ENCODE peak calls at places on chromosomes 12 and 14, in nine cellular contexts. One of them, this sample, is unnamed. For H3K27me3, the result is how much of the 10 kb centered on the place peaks cover.

GRCh38 chr14:73239463-73240241 is 2.3 kb downstream of the PAPLN start:
- DNase-seq in left ventricle myocardium inferior: peak
- DNase-seq in PC-9: no peak
- DNase-seq in MM.1S: no peak
- DNase-seq in heart left ventricle: no peak
- DNase-seq in bronchial epithelial cell: no peak
- DNase-seq in suprapubic skin: peak
- DNase-seq in psoas muscle: peak
- DNase-seq in RWPE2: peak
- DNase-seq in this sample: no peak

GRCh38 chr14:100586520-100587247 is 533 bp downstream of the BEGAIN start:
- DNase-seq in RWPE2: peak
- DNase-seq in MM.1S: no peak
- DNase-seq in left ventricle myocardium inferior: peak
- DNase-seq in heart left ventricle: no peak
- DNase-seq in PC-9: no peak
- DNase-seq in bronchial epithelial cell: peak
- DNase-seq in psoas muscle: peak
- DNase-seq in suprapubic skin: no peak
- DNase-seq in this sample: no peak

GRCh38 chr14:77032854-77033621 is 4.5 kb upstream of the IRF2BPL start:
- DNase-seq in suprapubic skin: peak
- DNase-seq in RWPE2: peak
- DNase-seq in heart left ventricle: peak
- DNase-seq in left ventricle myocardium inferior: peak
- DNase-seq in PC-9: peak
- DNase-seq in MM.1S: peak
- DNase-seq in bronchial epithelial cell: peak
- DNase-seq in psoas muscle: peak
- DNase-seq in this sample: peak

GRCh38 chr12:118035194-118036041 is 18.9 kb downstream of the RFC5 start:
- DNase-seq in left ventricle myocardium inferior: no peak
- DNase-seq in suprapubic skin: no peak
- DNase-seq in heart left ventricle: no peak
- DNase-seq in bronchial epithelial cell: no peak
- DNase-seq in MM.1S: peak
- DNase-seq in psoas muscle: no peak
- DNase-seq in RWPE2: no peak
- DNase-seq in PC-9: no peak
- DNase-seq in this sample: no peak

GRCh38 chr12:94875525-94875924 is 128.0 kb downstream of the NDUFA12 start:
- DNase-seq in PC-9: peak
- DNase-seq in RWPE2: no peak
- DNase-seq in suprapubic skin: no peak
- DNase-seq in heart left ventricle: no peak
- DNase-seq in psoas muscle: no peak
- DNase-seq in left ventricle myocardium inferior: no peak
- DNase-seq in bronchial epithelial cell: peak
- DNase-seq in MM.1S: peak
- DNase-seq in this sample: peak

GRCh38 chr14:54756656-54757392 is 145.8 kb downstream of the GCH1 start:
- DNase-seq in left ventricle myocardium inferior: no peak
- DNase-seq in bronchial epithelial cell: no peak
- DNase-seq in PC-9: no peak
- DNase-seq in RWPE2: no peak
- DNase-seq in suprapubic skin: peak
- DNase-seq in heart left ventricle: no peak
- DNase-seq in psoas muscle: no peak
- DNase-seq in MM.1S: no peak
- DNase-seq in this sample: no peak

GRCh38 chr12:96814200-96814599 is 92.9 kb upstream of the NEDD1 start:
- DNase-seq in left ventricle myocardium inferior: no peak
- DNase-seq in RWPE2: no peak
- DNase-seq in heart left ventricle: no peak
- DNase-seq in PC-9: no peak
- DNase-seq in psoas muscle: no peak
- DNase-seq in MM.1S: no peak
- DNase-seq in bronchial epithelial cell: peak
- DNase-seq in suprapubic skin: no peak
- DNase-seq in this sample: no peak

GRCh38 chr12:103626498-103626897 is 39.4 kb downstream of the STAB2 start:
- DNase-seq in PC-9: no peak
- DNase-seq in psoas muscle: peak
- DNase-seq in RWPE2: peak
- DNase-seq in left ventricle myocardium inferior: peak
- DNase-seq in bronchial epithelial cell: peak
- DNase-seq in heart left ventricle: peak
- DNase-seq in MM.1S: no peak
- DNase-seq in suprapubic skin: no peak
- DNase-seq in this sample: peak

GRCh38 chr14:90803249-90803648 is 13.0 kb downstream of the TTC7B start:
- DNase-seq in suprapubic skin: no peak
- DNase-seq in MM.1S: no peak
- DNase-seq in psoas muscle: no peak
- DNase-seq in PC-9: no peak
- DNase-seq in bronchial epithelial cell: no peak
- DNase-seq in heart left ventricle: no peak
- DNase-seq in RWPE2: no peak
- DNase-seq in left ventricle myocardium inferior: no peak
- DNase-seq in this sample: no peak

GRCh38 chr12:54139030-54139429 is 49.8 kb downstream of the SMUG1 start:
- DNase-seq in suprapubic skin: no peak
- DNase-seq in heart left ventricle: no peak
- DNase-seq in PC-9: no peak
- DNase-seq in bronchial epithelial cell: no peak
- DNase-seq in psoas muscle: no peak
- DNase-seq in RWPE2: no peak
- DNase-seq in left ventricle myocardium inferior: no peak
- DNase-seq in MM.1S: no peak
- DNase-seq in this sample: no peak

GRCh38 chr14:61911534-61911933 is 149.3 kb downstream of the SNAPC1 start:
- DNase-seq in heart left ventricle: no peak
- DNase-seq in RWPE2: no peak
- DNase-seq in PC-9: no peak
- DNase-seq in suprapubic skin: no peak
- DNase-seq in MM.1S: no peak
- DNase-seq in bronchial epithelial cell: no peak
- DNase-seq in left ventricle myocardium inferior: no peak
- DNase-seq in psoas muscle: no peak
- DNase-seq in this sample: no peak

GRCh38 chr12:67827820-67828383 is 161.3 kb upstream of the IFNG-AS1 start:
- DNase-seq in heart left ventricle: peak
- DNase-seq in left ventricle myocardium inferior: no peak
- DNase-seq in suprapubic skin: no peak
- DNase-seq in MM.1S: no peak
- DNase-seq in bronchial epithelial cell: peak
- DNase-seq in RWPE2: peak
- DNase-seq in psoas muscle: peak
- DNase-seq in PC-9: peak
- DNase-seq in this sample: peak

GRCh38 chr12:118059645-118060275 is 1.2 kb downstream of the WSB2 start:
- DNase-seq in heart left ventricle: no peak
- DNase-seq in MM.1S: no peak
- DNase-seq in PC-9: no peak
- DNase-seq in left ventricle myocardium inferior: no peak
- DNase-seq in bronchial epithelial cell: peak
- DNase-seq in psoas muscle: no peak
- DNase-seq in RWPE2: no peak
- DNase-seq in suprapubic skin: no peak
- DNase-seq in this sample: no peak

GRCh38 chr14:36553650-36554260 is 28.7 kb downstream of the NKX2-8 start:
- DNase-seq in suprapubic skin: no peak
- DNase-seq in RWPE2: no peak
- DNase-seq in bronchial epithelial cell: peak
- DNase-seq in left ventricle myocardium inferior: no peak
- DNase-seq in MM.1S: peak
- DNase-seq in heart left ventricle: no peak
- DNase-seq in PC-9: peak
- DNase-seq in psoas muscle: no peak
- DNase-seq in this sample: no peak

GRCh38 chr12:1932264-1932777 is 13.9 kb upstream of the CACNA2D4 start:
- DNase-seq in suprapubic skin: peak
- DNase-seq in bronchial epithelial cell: no peak
- DNase-seq in RWPE2: no peak
- DNase-seq in MM.1S: no peak
- DNase-seq in heart left ventricle: peak
- DNase-seq in left ventricle myocardium inferior: peak
- DNase-seq in PC-9: no peak
- DNase-seq in psoas muscle: no peak
- DNase-seq in this sample: peak

GRCh38 chr14:69574266-69574953 is at the start of gene CCDC177:
- DNase-seq in bronchial epithelial cell: peak
- DNase-seq in PC-9: peak
- DNase-seq in heart left ventricle: no peak
- DNase-seq in psoas muscle: peak
- DNase-seq in RWPE2: peak
- DNase-seq in MM.1S: peak
- DNase-seq in left ventricle myocardium inferior: no peak
- DNase-seq in suprapubic skin: no peak
- DNase-seq in this sample: no peak

GRCh38 chr14:92897922-92898599 is 24.9 kb upstream of the CHGA start:
- DNase-seq in MM.1S: no peak
- DNase-seq in bronchial epithelial cell: no peak
- DNase-seq in PC-9: no peak
- DNase-seq in RWPE2: no peak
- DNase-seq in left ventricle myocardium inferior: no peak
- DNase-seq in heart left ventricle: no peak
- DNase-seq in psoas muscle: no peak
- DNase-seq in suprapubic skin: no peak
- DNase-seq in this sample: no peak

DNA sequence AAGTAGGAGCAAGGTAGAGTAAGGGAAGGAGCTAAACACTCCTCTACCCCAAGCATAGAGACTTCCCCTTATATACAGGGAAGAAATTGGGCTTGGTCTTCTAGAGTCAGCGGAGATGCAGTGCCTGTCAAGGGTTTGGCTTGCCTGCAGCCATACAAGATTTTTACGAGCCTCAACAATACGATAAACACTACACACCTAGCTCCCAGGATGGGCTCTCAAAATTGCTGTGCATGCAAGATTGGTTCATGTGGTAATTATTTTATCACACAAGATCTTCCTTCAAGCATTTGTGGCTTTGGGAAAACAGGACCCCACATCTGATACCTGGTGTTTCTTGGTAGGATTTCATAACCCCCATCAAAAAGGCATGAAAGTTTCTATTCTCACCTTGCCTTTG is at the start of gene KRT1:
- DNase-seq in bronchial epithelial cell: no peak
- DNase-seq in RWPE2: no peak
- DNase-seq in psoas muscle: no peak
- DNase-seq in PC-9: no peak
- DNase-seq in MM.1S: no peak
- DNase-seq in suprapubic skin: no peak
- DNase-seq in heart left ventricle: no peak
- DNase-seq in left ventricle myocardium inferior: no peak
- DNase-seq in this sample: no peak
- H3K27me3 ChIP-seq in bronchial epithelial cell: under half
- H3K27me3 ChIP-seq in RWPE2: under half
- H3K27me3 ChIP-seq in psoas muscle: under half
- H3K27me3 ChIP-seq in PC-9: under half
- H3K27me3 ChIP-seq in MM.1S: half or more
- H3K27me3 ChIP-seq in suprapubic skin: under half
- H3K27me3 ChIP-seq in heart left ventricle: under half
- H3K27me3 ChIP-seq in left ventricle myocardium inferior: half or more
- H3K27me3 ChIP-seq in this sample: under half

DNA sequence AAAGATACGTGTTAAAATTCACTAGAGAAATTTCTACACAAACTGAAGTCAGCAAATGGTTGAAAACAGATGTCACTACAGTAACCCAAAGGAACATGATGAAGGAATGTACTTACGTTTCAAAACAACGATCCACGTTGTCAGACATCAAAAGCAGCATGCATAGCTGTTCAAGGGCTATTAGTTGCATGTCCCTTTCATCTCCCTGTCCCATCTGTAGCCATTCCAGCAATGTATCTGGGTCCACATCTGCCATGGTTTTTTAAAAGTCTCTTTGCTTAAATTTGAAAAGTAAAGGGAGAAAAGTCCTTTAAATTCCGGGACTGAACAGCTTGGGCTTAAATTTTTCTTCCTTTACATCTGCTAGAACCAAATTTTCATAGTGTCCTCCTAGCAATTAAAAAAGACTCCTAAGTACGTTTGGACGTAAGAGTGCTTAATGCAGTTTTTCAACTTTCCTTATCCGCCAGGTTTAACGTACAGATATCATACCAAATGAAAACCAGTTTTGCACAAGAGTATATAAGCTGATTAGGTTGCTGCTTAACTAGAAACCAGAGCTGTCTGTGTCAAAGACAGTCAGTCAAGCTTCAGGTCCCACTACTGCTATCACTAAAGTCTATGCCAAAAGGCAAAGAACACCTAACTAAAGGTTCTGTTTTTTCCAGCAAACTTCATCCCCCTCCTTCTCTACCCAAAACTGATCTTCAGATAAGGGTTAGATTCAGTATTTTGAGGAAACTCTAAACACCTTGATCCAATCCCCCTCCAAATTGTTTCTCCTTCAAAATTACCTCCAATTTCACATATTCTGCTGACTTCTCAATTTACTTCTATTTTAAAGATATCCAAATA is 1.7 kb downstream of the HECTD1 start:
- DNase-seq in suprapubic skin: no peak
- DNase-seq in psoas muscle: no peak
- DNase-seq in bronchial epithelial cell: peak
- DNase-seq in MM.1S: peak
- DNase-seq in left ventricle myocardium inferior: no peak
- DNase-seq in RWPE2: no peak
- DNase-seq in PC-9: no peak
- DNase-seq in heart left ventricle: no peak
- DNase-seq in this sample: peak
- H3K4me3 ChIP-seq in suprapubic skin: peak
- H3K4me3 ChIP-seq in psoas muscle: peak
- H3K4me3 ChIP-seq in bronchial epithelial cell: peak
- H3K4me3 ChIP-seq in MM.1S: peak
- H3K4me3 ChIP-seq in left ventricle myocardium inferior: peak
- H3K4me3 ChIP-seq in RWPE2: peak
- H3K4me3 ChIP-seq in PC-9: peak
- H3K4me3 ChIP-seq in heart left ventricle: peak
- H3K4me3 ChIP-seq in this sample: peak

GRCh38 chr14:32913725-32914124 is 25.0 kb upstream of the NPAS3 start:
- DNase-seq in PC-9: no peak
- DNase-seq in left ventricle myocardium inferior: no peak
- DNase-seq in suprapubic skin: no peak
- DNase-seq in psoas muscle: no peak
- DNase-seq in RWPE2: no peak
- DNase-seq in heart left ventricle: no peak
- DNase-seq in MM.1S: no peak
- DNase-seq in bronchial epithelial cell: peak
- DNase-seq in this sample: no peak
- TF ChIP-seq CTCF in PC-9: no peak
- TF ChIP-seq CTCF in left ventricle myocardium inferior: peak
- TF ChIP-seq CTCF in suprapubic skin: no peak
- TF ChIP-seq CTCF in psoas muscle: no peak
- TF ChIP-seq CTCF in RWPE2: peak
- TF ChIP-seq CTCF in heart left ventricle: no peak
- TF ChIP-seq CTCF in MM.1S: no peak
- TF ChIP-seq CTCF in bronchial epithelial cell: no peak
- TF ChIP-seq CTCF in this sample: peak

DNA sequence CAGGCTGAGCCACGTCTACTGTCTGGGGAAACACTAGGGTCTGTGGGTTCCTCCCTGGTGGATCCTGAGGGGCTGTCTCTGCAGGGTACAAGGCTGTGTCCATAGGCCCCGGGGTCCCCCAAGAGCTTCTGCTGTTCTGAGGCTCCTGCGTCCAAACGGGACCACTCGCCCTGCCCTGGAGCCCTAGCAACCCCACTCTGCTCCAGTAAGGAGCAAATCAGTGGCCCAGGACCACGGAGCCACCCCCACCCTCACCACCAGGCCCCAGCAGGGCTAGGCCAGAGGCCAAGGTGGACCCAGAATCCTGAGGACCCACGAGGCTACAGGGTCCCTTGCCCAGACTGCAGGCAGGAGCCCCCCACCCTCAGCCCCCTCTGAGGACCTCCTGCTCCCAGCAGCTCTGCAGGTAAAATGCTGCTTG is 75.1 kb upstream of the GALNT9 start:
- DNase-seq in MM.1S: no peak
- DNase-seq in psoas muscle: no peak
- DNase-seq in suprapubic skin: no peak
- DNase-seq in heart left ventricle: no peak
- DNase-seq in PC-9: no peak
- DNase-seq in left ventricle myocardium inferior: peak
- DNase-seq in bronchial epithelial cell: no peak
- DNase-seq in RWPE2: no peak
- DNase-seq in this sample: no peak
- H3K27me3 ChIP-seq in MM.1S: under half
- H3K27me3 ChIP-seq in psoas muscle: under half
- H3K27me3 ChIP-seq in suprapubic skin: half or more
- H3K27me3 ChIP-seq in heart left ventricle: half or more
- H3K27me3 ChIP-seq in PC-9: half or more
- H3K27me3 ChIP-seq in left ventricle myocardium inferior: half or more
- H3K27me3 ChIP-seq in bronchial epithelial cell: under half
- H3K27me3 ChIP-seq in RWPE2: under half
- H3K27me3 ChIP-seq in this sample: under half